ENCODE peak calls at places on chromosomes 16 and 17, in eight cellular contexts. S is stomach, L is thoracic aorta, D is lung, Z is AG04449, R is fibroblast of villous mesenchyme, Y is esophagus squamous epithelium, G is foreskin fibroblast. Q is an unnamed sample.

GRCh38 chr16:8894736-8895334 is 12.7 kb downstream of the LITAFD start:
- DNase-seq in S (no peak), L (no peak), D (no peak), Z (no peak), R (no peak), Y (no peak), G (no peak), Q (no peak)

GRCh38 chr17:59311051-59311468 is 20.4 kb upstream of the YPEL2 start:
- DNase-seq in S (peak; percentile 43), L (no peak), D (peak; percentile 35), Z (peak; percentile 5), R (peak; percentile 62), Y (no peak), G (peak; percentile 75), Q (no peak)

GRCh38 chr17:42453544-42453943 is 5.1 kb upstream of the ATP6V0A1 start:
- DNase-seq in S (no peak), L (no peak), D (no peak), Z (no peak), R (no peak), Y (no peak), G (no peak), Q (no peak)

GRCh38 chr16:47916266-47916665 is 239.5 kb downstream of the ABCC12 start:
- DNase-seq in S (no peak), L (no peak), D (no peak), Z (peak; percentile 7), R (peak; percentile 68), Y (no peak), G (no peak), Q (no peak)

GRCh38 chr16:10641953-10642949 is 52.5 kb downstream of the TEKT5 start:
- DNase-seq in S (no peak), L (no peak), D (no peak), Z (no peak), R (no peak), Y (no peak), G (no peak), Q (no peak)

GRCh38 chr17:4230142-4230541 is 33.6 kb downstream of the ANKFY1 start:
- DNase-seq in S (no peak), L (peak; percentile 18), D (peak; percentile 57), Z (peak; percentile 94), R (peak; percentile 100), Y (no peak), G (peak; percentile 96), Q (peak; percentile 95)

GRCh38 chr17:51347851-51348584 is 87.7 kb downstream of the UTP18 start:
- DNase-seq in S (no peak), L (no peak), D (no peak), Z (no peak), R (no peak), Y (no peak), G (no peak), Q (no peak)

GRCh38 chr17:72618018-72618509 is 474.4 kb downstream of the SLC39A11 start:
- DNase-seq in S (peak; percentile 83), L (no peak), D (peak; percentile 41), Z (no peak), R (no peak), Y (no peak), G (peak; percentile 21), Q (no peak)

GRCh38 chr17:2701161-2701995 is 10.2 kb downstream of the CLUH start:
- DNase-seq in S (no peak), L (no peak), D (no peak), Z (no peak), R (no peak), Y (no peak), G (no peak), Q (no peak)

GRCh38 chr17:76243826-76244679 is 3.8 kb upstream of the RNF157 start:
- DNase-seq in S (no peak), L (no peak), D (no peak), Z (no peak), R (no peak), Y (no peak), G (peak; percentile 85), Q (no peak)

GRCh38 chr16:21959050-21959449 is 5.9 kb downstream of the UQCRC2 start:
- DNase-seq in S (no peak), L (no peak), D (no peak), Z (no peak), R (no peak), Y (no peak), G (no peak), Q (no peak)

GRCh38 chr17:7436556-7437368 is 1.5 kb downstream of the TMEM102 start:
- DNase-seq in S (peak; percentile 90), L (no peak), D (peak; percentile 76), Z (no peak), R (peak; percentile 73), Y (no peak), G (peak; percentile 95), Q (peak; percentile 18)

GRCh38 chr16:53664724-53665345 is 38.8 kb downstream of the RPGRIP1L start:
- DNase-seq in S (no peak), L (no peak), D (no peak), Z (peak; percentile 97), R (peak; percentile 91), Y (no peak), G (peak; percentile 88), Q (peak; percentile 96)

GRCh38 chr16:12186774-12187335 is 210.3 kb downstream of the SNX29 start:
- DNase-seq in S (no peak), L (no peak), D (no peak), Z (no peak), R (no peak), Y (no peak), G (no peak), Q (no peak)

GRCh38 chr17:46889992-46890564 is 32.9 kb upstream of the GOSR2 start:
- DNase-seq in S (no peak), L (no peak), D (peak; percentile 31), Z (no peak), R (no peak), Y (no peak), G (no peak), Q (no peak)

GRCh38 chr17:42202159-42202558 is 7.9 kb upstream of the GHDC start:
- DNase-seq in S (no peak), L (no peak), D (no peak), Z (no peak), R (no peak), Y (no peak), G (no peak), Q (no peak)

GRCh38 chr17:21374455-21375161 is 1.5 kb upstream of the KCNJ12 start:
- DNase-seq in S (no peak), L (no peak), D (no peak), Z (no peak), R (no peak), Y (no peak), G (no peak), Q (no peak)

DNA sequence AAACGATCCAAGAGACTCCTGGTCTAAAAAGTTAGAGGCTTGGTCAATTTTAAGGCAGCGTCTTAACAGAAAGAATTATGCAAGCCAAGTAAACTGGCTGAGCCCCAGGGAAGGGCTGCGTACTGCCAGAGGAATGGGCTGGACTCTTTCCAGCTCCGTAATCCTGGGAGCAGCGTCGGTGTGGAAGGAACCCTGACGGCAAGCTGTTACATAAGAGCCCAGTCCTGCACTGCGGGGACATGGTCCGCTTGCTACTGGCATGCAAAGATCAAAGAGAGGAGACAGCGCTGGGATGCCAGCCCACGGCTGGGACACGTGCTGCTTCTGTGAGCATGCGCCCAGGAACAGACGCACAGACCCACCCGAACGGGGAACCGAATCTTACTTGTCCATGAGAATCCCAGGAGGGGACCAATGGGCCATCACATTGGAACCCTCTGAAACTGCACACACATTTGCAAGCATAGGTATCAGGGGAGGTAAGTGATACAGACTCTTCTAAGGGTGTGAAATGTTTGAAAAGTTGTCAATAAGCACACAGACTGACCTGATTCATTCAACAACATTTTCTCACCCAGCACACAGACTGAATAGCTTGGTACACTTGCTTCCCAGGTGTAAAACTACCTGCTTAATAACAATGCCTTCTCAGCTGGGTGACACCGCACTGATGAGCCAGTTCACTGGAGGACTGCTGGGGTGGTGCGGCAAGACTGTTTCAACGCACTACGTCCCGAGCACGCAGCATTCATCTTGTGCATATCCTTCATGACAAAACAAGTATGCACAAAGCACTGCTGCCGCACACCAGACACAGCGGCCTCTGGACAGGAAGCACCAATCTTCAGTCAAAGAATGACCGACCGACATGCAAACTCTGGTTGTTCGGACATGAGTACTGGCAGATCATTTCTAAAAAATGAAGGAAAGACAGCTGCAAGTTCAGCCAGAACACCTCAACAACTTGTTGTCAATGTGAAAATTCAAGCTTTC is 94.9 kb downstream of the ANKRD11 start:
- DNase-seq in S (peak; percentile 92), L (peak; percentile 83), D (peak; percentile 91), Z (peak; percentile 90), R (peak; percentile 99), Y (no peak), G (peak; percentile 98), Q (peak; percentile 95)
- H3K4me3 ChIP-seq in S (no peak overlapping the region), L (peak overlapping the region; percentile 19), D (no peak overlapping the region), Z (no peak overlapping the region), R (no peak overlapping the region), Y (no peak overlapping the region), G (no peak overlapping the region), Q (no peak overlapping the region)

DNA sequence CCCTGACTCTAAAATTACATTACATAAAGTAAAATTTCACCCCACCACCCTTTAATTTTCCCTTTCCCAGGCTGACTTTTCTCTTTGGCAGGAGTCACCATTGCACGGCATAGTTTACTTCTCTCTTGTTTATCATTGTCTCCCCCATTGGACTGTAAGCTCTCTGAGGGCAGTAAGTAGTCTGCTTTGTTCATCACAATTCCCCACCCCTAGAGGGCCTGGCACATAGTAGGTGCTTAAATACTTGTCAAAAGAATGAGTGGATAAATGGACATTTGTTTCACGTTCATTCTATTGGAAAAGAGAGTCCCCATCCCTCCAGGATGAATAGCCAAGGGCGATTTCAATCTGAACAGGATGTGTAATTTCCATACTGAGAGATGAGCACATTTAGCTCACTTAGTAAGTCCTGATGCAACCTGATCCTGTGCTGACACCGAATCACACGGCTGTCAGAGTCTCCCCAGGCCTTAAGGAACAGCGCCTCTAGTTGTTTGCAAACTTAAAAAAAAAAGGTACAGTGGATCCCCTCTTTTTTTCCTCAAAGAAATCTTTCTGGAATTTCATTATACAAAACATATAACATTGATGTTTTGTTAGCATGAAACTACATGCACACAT is 54.0 kb downstream of the AKAP1 start:
- DNase-seq in S (no peak), L (no peak), D (no peak), Z (no peak), R (peak; percentile 21), Y (no peak), G (peak; percentile 52), Q (no peak)
- TF ChIP-seq CTCF in S (no peak), L (no peak), D (no peak), Z (no peak), R (no peak), Y (no peak), G (no peak), Q (no peak)

DNA sequence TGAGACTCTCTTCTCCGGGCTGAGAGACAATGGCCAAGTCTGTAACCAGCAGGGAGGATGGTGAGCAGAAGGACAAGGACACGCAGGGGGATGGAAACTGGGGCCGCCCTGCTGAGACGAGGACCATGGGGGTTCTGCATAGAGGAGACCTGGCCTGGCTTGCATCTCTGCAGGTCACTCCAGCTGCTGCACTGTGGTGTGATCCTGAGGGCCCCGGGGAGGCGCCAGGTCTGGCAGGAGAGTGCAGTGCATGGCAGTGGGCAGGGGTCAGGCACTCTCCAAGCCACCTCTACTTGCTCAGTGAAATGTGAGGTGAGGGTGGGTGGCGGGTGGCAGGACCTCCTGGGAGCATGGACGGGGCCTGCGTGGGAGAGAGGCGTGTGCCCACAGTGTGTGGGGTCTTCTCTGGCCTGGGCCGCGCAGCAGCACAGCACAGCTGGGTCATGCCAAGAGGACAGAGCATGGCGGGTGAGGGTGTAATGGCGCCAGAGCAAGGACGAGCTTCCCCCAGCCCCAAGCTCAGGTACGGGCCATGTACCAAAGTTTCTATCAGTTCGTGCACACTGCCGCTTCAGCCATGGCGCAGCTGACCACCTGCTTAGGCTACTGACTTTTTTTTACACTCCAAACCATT is 43.1 kb downstream of the KLHDC4 start:
- DNase-seq in S (no peak), L (no peak), D (no peak), Z (no peak), R (no peak), Y (no peak), G (no peak), Q (no peak)
- H3K4me3 ChIP-seq in S (no peak overlapping the region), L (no peak overlapping the region), D (no peak overlapping the region), Z (no peak overlapping the region), R (no peak overlapping the region), Y (no peak overlapping the region), G (no peak overlapping the region), Q (no peak overlapping the region)

GRCh38 chr17:80474231-80474932 is 2.0 kb downstream of the NPTX1 start:
- DNase-seq in S (no peak), L (no peak), D (no peak), Z (no peak), R (peak; percentile 53), Y (no peak), G (peak; percentile 71), Q (no peak)
- TF ChIP-seq CTCF in S (no peak), L (no peak), D (no peak), Z (peak; percentile 19), R (peak; percentile 14), Y (no peak), G (no peak), Q (peak; percentile 21)